ENCODE peak calls at places on chromosomes 5 and 9, in six cellular contexts. Q, T, I, H, N and V are unnamed samples.

GRCh38 chr5:138369706-138370105 is 17.2 kb downstream of the KDM3B start:
- DNase-seq in I (peak), H (no peak), Q (no peak), T (no peak), N (no peak), V (no peak)

GRCh38 chr5:40991168-40991980 is 79.8 kb downstream of the MROH2B start:
- DNase-seq in Q (no peak), H (no peak), T (peak), N (no peak), I (peak), V (no peak)

GRCh38 chr9:88076286-88077070 is 61.8 kb downstream of the SPATA31C2 start:
- DNase-seq in H (peak), I (peak), Q (peak), T (peak), N (peak), V (no peak)

GRCh38 chr5:159449925-159450324 is 119.6 kb upstream of the IL12B start:
- DNase-seq in H (peak), I (peak), T (peak), N (no peak), Q (no peak), V (no peak)

GRCh38 chr5:55234171-55234700 is 828 bp upstream of the CCNO start:
- DNase-seq in Q (no peak), I (no peak), H (no peak), T (peak), N (peak), V (no peak)

GRCh38 chr5:142151436-142152382 is 43.1 kb downstream of the NDFIP1 start:
- DNase-seq in N (peak), T (peak), I (peak), Q (peak), H (peak), V (peak)

GRCh38 chr5:43981556-43981955 is 378.6 kb downstream of the NNT start:
- DNase-seq in I (no peak), N (peak), T (no peak), H (no peak), Q (no peak), V (no peak)

GRCh38 chr5:167573274-167574127 is 717.9 kb upstream of the WWC1 start:
- DNase-seq in Q (no peak), N (peak), T (peak), H (no peak), I (peak), V (no peak)

GRCh38 chr5:117736693-117737092 is 1162.1 kb upstream of the SEMA6A start:
- DNase-seq in I (no peak), T (no peak), H (no peak), N (no peak), Q (no peak), V (no peak)

GRCh38 chr9:88927510-88927909 is 63.8 kb upstream of the S1PR3 start:
- DNase-seq in T (no peak), N (no peak), Q (no peak), I (no peak), H (no peak), V (no peak)

GRCh38 chr9:12819436-12820185 is 44.8 kb downstream of the LURAP1L start:
- DNase-seq in H (no peak), N (peak), I (no peak), Q (peak), T (no peak), V (no peak)

GRCh38 chr5:154630410-154630809 is 124.8 kb upstream of the LARP1 start:
- DNase-seq in N (no peak), I (no peak), T (no peak), Q (peak), H (no peak), V (no peak)

GRCh38 chr9:110156902-110157301 is 51.1 kb downstream of the C9orf152 start:
- DNase-seq in I (peak), Q (peak), T (peak), N (no peak), H (no peak), V (no peak)

GRCh38 chr5:159184858-159185381 is 24.4 kb downstream of the RNF145 start:
- DNase-seq in Q (no peak), I (peak), H (no peak), N (peak), T (peak), V (no peak)

GRCh38 chr5:172868436-172868923 is 34.4 kb downstream of the ERGIC1 start:
- DNase-seq in N (no peak), Q (no peak), I (peak), H (peak), T (peak), V (no peak)

GRCh38 chr9:135778421-135778820 is 76.4 kb downstream of the KCNT1 start:
- DNase-seq in Q (no peak), I (no peak), T (no peak), N (no peak), H (no peak), V (no peak)

GRCh38 chr9:128078504-128079434 is 10.7 kb downstream of the SLC25A25 start:
- DNase-seq in I (peak), H (peak), N (peak), Q (no peak), T (no peak), V (no peak)

GRCh38 chr5:34717426-34718327 is 61.5 kb downstream of the RAI14 start:
- DNase-seq in I (peak), N (peak), Q (no peak), T (peak), H (no peak), V (no peak)

GRCh38 chr9:13411827-13412226 is 132.3 kb upstream of the MPDZ start:
- DNase-seq in N (no peak), H (no peak), Q (no peak), I (no peak), T (no peak), V (no peak)

GRCh38 chr5:72682561-72682960 is 133.9 kb upstream of the TNPO1 start:
- DNase-seq in I (no peak), Q (no peak), T (no peak), H (no peak), N (no peak), V (no peak)

GRCh38 chr5:172929371-172929838 is 29.8 kb upstream of the RPL26L1 start:
- DNase-seq in N (no peak), Q (no peak), T (peak), H (no peak), I (peak), V (no peak)

GRCh38 chr5:14164764-14165163 is 21.6 kb downstream of the TRIO start:
- DNase-seq in I (no peak), T (no peak), H (no peak), N (peak), Q (no peak), V (no peak)

GRCh38 chr9:133950206-133950915 is 41.8 kb downstream of the VAV2 start:
- DNase-seq in N (no peak), H (no peak), Q (no peak), T (no peak), I (peak), V (no peak)

GRCh38 chr5:59724482-59725392 is 168.8 kb downstream of the PDE4D start:
- DNase-seq in N (peak), I (peak), Q (peak), T (peak), H (peak), V (no peak)

GRCh38 chr9:92294297-92294676 is 790 bp upstream of the IARS1 start:
- DNase-seq in I (no peak), N (peak), Q (no peak), T (peak), H (no peak), V (no peak)

GRCh38 chr9:100352201-100352726 is 478 bp downstream of the TEX10 start:
- DNase-seq in N (peak), H (peak), T (peak), Q (peak), I (no peak), V (peak)

GRCh38 chr5:58738336-58738735 is 155.5 kb downstream of the RAB3C start:
- DNase-seq in Q (no peak), N (no peak), H (no peak), I (no peak), T (no peak), V (no peak)

GRCh38 chr9:105154723-105155191 is 89.7 kb upstream of the SLC44A1 start:
- DNase-seq in N (no peak), T (peak), Q (no peak), I (peak), H (no peak), V (no peak)

GRCh38 chr9:1871486-1872181 is 143.5 kb upstream of the SMARCA2 start:
- DNase-seq in N (peak), I (peak), Q (no peak), H (no peak), T (no peak), V (no peak)

GRCh38 chr5:17305964-17306725 is 88.7 kb downstream of the BASP1 start:
- DNase-seq in Q (no peak), H (peak), I (peak), T (peak), N (peak), V (no peak)

GRCh38 chr5:135393691-135394090 is 5.3 kb downstream of the MACROH2A1 start:
- DNase-seq in Q (no peak), H (no peak), N (no peak), I (no peak), T (peak), V (no peak)
- TF ChIP-seq CTCF in Q (no peak), H (no peak), N (no peak), I (no peak), T (no peak), V (no peak)

GRCh38 chr5:148374693-148375360 is 8.9 kb upstream of the FBXO38 start:
- DNase-seq in T (peak), Q (no peak), I (peak), N (peak), H (peak), V (no peak)
- TF ChIP-seq CTCF in T (peak), Q (peak), I (peak), N (peak), H (peak), V (no peak)

DNA sequence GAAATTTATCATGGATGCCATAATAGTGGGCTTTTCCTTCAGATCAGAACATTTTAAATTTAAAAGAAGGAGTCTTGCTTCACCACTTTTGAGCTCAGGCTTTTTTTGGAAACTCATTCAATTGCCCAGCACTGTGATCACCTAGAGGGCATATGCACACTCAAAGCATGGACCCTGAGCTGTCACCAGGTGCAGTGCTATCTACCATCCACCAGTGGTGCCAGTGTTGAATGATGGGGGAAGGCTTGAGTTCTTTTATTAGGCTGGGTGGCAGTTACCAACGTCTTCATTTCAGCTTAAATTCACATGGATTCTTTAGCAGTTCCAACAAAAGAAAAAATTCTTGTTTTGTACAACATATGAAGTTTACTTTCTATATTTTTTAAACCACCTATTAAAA is 164.1 kb downstream of the CFAP90 start:
- DNase-seq in T (no peak), H (no peak), N (peak), Q (no peak), I (no peak), V (no peak)
- TF ChIP-seq CTCF in T (no peak), H (no peak), N (peak), Q (no peak), I (no peak), V (no peak)

GRCh38 chr5:1511037-1511436 is 12.7 kb downstream of the LPCAT1 start:
- DNase-seq in N (peak), T (no peak), Q (no peak), H (no peak), I (no peak), V (peak)

GRCh38 chr5:1512541-1513291 is 11.0 kb downstream of the LPCAT1 start:
- DNase-seq in T (no peak), I (no peak), Q (no peak), N (peak), H (no peak), V (peak)

GRCh38 chr5:1513326-1514026 is 10.3 kb downstream of the LPCAT1 start:
- DNase-seq in Q (no peak), H (no peak), N (no peak), I (no peak), T (no peak), V (no peak)

GRCh38 chr5:1510631-1511030 is 13.1 kb downstream of the LPCAT1 start:
- DNase-seq in H (no peak), T (no peak), N (peak), Q (no peak), I (no peak), V (peak)

DNA sequence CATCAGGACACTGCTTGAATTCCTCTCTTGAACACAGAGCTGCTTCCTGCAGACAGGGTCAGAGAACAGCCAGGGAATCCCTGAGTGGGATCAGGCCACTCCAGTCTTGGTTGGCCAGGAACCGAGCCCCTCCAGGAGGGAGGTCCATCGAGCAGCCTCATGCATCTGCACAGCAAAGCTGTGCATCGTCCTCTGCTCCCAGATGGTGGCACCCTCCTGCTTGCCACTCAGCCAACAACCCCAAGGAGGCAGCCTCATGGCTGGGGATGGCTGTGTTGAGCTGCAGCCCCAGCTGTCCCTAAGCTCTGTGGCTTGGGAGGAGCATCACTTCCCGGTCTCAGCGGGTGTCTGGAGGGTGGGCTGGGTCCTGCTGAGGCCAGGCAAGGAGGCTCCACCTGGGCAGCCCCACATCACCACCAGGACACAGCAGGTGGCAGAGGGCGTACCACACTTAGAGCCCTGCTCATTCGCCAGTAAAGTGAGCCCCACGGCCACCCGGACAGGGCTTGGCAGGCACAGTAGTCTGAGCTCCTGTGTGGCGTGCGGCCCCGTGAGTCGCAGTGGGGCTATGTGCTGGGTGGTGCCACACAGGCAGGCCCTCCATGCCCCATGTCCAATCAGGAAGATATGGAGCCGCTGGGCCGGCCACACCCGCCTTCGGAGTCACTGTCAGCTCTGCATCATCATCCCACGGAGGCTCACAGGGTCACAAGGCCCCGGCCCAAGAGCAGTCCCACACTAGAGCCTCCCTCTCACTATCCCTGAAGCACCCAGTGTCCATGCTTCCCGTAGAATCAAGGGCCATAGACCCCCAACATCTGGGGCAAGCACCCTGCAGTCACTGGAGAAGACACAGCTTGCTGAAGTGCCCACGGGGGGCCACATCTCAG is 11.9 kb downstream of the LPCAT1 start:
- DNase-seq in H (peak), I (peak), N (peak), Q (no peak), T (peak), V (peak)
- TF ChIP-seq CTCF in H (peak), I (peak), N (peak), Q (peak), T (peak), V (no peak)

DNA sequence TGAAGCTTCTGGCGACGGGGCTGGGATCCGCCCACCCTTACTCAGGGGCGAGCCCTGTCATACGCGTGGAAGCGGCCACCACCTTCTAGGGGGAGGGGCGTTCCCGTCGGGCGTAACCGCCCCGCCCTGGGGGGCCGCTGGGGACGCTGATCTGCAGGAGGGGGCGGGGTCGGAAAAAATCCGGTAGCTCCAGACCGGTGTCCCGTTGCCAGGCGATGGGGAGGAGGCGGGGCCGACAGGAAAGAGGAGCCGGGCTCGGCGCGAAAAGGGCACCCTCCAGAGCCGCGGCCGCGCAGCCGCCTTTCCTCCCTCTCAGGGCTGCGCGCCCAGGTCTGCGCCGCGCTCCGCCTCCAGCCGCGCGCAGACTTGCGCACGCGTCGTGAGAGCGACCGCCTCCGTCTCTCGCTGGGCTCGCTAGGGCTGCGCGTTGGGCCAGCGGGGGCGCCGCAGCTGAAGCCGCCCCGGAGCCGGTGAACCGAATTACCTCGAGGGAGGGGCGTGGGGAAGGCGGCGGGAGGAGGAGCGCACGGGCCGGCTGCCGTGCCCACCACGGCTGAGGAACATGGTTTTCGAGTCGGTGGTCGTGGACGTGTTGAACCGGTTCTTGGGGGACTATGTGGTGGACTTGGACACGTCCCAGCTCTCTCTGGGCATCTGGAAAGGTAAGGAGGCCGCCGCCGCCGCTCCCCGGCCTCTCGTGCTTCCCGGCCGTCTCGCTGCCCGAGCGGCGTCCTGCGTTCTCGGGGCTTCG is at the start of gene VPS13A:
- DNase-seq in Q (peak), T (peak), H (peak), I (peak), N (peak), V (peak)
- TF ChIP-seq CTCF in Q (peak), T (peak), H (peak), I (no peak), N (peak), V (no peak)

GRCh38 chr5:69265931-69266330 is 31.2 kb downstream of the CDK7 start:
- DNase-seq in I (no peak), N (peak), T (no peak), Q (no peak), H (no peak), V (no peak)
- TF ChIP-seq CTCF in I (peak), N (peak), T (peak), Q (peak), H (no peak), V (no peak)